ENCODE peak calls at places on chromosomes 4 and X, in four cellular contexts. C is fibroblast of villous mesenchyme, U is HCT116, K is HL-60. M is an unnamed sample.

GRCh38 chrX:69493193-69493592 is 10.9 kb upstream of the NALF2 start:
- DNase-seq in U (peak; percentile 33), C (no peak), K (peak; percentile 19), M (peak; percentile 21)

GRCh38 chr4:74453037-74453635 is 8.2 kb downstream of the AREG start:
- DNase-seq in K (no peak), U (no peak), C (no peak), M (peak; percentile 39)

GRCh38 chr4:38606587-38606905 is 57.5 kb upstream of the KLF3 start:
- DNase-seq in C (no peak), K (no peak), U (no peak), M (no peak)

GRCh38 chr4:146932111-146932510 is 13.6 kb downstream of the TTC29 start:
- DNase-seq in C (peak; percentile 40), K (no peak), U (no peak), M (no peak)

GRCh38 chr4:16591867-16592266 is 306.6 kb downstream of the LDB2 start:
- DNase-seq in U (no peak), K (no peak), C (no peak), M (peak; percentile 66)

GRCh38 chrX:49838374-49838773 is 9.3 kb downstream of the PAGE4 start:
- DNase-seq in K (peak; percentile 29), C (peak; percentile 17), U (peak; percentile 16), M (peak; percentile 27)

GRCh38 chrX:9340619-9341304 is 124.1 kb upstream of the TBL1X start:
- DNase-seq in U (no peak), K (peak; percentile 91), C (peak; percentile 76), M (peak; percentile 76)

GRCh38 chr4:25441519-25442117 is 64.6 kb downstream of the ANAPC4 start:
- DNase-seq in K (peak; percentile 43), C (peak; percentile 56), U (peak; percentile 52), M (peak; percentile 81)

GRCh38 chrX:38672646-38673045 is 111.3 kb downstream of the TSPAN7 start:
- DNase-seq in C (no peak), U (no peak), K (no peak), M (no peak)

GRCh38 chr4:167622481-167623240 is 388.4 kb upstream of the SPOCK3 start:
- DNase-seq in C (peak; percentile 28), U (peak; percentile 46), K (peak; percentile 31), M (peak; percentile 73)

GRCh38 chr4:658681-659667 is 15.1 kb downstream of the ATP5ME start:
- DNase-seq in C (no peak), K (no peak), U (no peak), M (no peak)

GRCh38 chr4:94444771-94445170 is 7.0 kb upstream of the PDLIM5 start:
- DNase-seq in U (no peak), C (no peak), K (no peak), M (no peak)

DNA sequence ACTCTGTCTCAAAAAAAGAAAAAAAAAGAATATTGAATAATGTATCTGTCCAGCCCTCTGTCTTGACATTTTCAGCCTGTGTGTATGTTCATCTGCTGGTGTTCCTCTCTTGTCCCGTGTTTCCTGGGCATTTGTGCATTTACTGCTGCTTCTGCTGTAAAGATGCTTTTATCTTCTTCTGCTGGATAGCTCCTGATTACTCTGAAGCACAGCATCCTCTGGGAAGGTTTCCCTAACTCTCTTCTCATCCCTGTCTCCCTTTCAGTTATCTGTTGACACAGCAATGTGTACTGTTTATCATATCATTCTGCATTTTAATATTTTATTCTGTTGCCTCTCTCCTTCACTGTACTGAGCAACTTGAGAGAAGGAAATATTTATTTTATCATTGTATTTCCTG is 74.2 kb upstream of the HPGD start:
- DNase-seq in K (no peak), C (no peak), U (no peak), M (no peak)
- TF ChIP-seq CTCF in K (no peak), C (no peak), U (no peak), M (no peak)

DNA sequence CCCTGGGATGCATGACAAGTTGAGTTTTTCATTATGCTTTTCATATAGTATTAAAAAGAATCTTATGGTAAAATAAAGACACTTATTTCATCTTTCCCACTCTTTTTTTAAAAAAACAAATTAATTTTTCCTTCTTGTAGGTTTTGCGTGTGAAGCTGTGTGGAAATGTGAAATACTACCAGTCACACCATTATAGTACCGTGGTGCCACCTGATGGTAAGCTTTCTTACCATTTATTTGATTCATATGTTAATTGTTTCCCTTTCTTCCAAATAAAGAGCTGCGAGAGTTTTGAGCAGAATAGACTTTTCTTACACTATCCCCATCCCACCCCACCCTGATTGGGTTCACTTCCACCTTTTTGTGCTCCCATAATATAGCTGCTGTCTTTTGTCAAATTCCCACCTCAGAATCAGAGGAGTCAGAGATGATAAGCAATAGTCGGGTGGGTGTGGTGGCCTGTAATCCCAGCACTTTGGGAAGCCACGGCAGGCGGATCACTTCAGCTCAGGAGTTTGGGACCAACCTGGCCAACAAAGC is 44.3 kb downstream of the CASP6 start:
- DNase-seq in K (no peak), C (peak; percentile 32), U (no peak), M (peak; percentile 34)
- TF ChIP-seq CTCF in K (no peak), C (peak; percentile 14), U (no peak), M (no peak)

GRCh38 chr4:150415213-150415612 is 166.7 kb upstream of the MAB21L2 start:
- DNase-seq in C (no peak), K (no peak), U (no peak), M (no peak)

DNA sequence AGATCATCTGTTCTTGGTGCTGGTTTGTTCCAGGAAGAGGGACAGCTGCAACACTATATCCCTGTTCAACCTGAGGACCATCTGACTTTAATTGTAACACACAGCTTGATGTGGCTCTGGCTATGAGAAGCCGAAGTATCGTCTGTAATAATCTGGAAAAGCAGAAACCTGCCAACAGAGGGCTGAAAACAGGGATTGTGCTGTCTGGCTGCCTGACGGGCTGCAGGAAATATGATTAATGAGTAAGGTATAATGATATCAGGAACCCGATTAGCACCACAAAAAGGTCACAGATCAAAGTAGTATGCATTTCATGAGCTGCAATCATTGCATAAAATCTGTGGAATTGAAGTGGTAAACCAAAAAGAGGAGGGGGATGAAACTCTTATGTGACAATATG is 170.4 kb upstream of the MAB21L2 start:
- DNase-seq in U (no peak), C (no peak), K (no peak), M (peak; percentile 21)
- TF ChIP-seq CTCF in U (no peak), C (no peak), K (no peak), M (peak; percentile 32)

DNA sequence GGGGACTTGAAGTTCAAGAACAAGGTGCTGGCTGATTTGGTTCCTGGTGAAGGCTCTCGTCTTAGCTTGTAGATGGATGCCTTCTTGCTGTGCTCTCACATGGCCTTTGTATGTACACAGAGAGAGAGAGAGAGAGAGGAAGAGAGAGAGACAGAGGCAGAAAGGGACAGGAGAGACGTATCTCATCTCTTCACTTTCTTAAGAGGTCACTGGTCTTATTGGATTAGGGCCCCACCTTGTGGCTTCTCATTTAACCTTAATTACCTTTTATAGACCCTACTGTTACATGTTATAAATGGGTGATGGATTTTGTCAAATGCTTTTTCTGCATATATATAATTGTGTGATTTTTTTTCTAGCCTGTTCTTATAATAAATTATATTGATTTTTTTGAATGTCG is 1444.2 kb downstream of the ADGRL3 start:
- DNase-seq in K (peak; percentile 9), U (no peak), C (no peak), M (peak; percentile 67)
- TF ChIP-seq CTCF in K (no peak), U (no peak), C (no peak), M (peak; percentile 34)

GRCh38 chr4:160180206-160180605 is 1077.3 kb downstream of the RAPGEF2 start:
- DNase-seq in K (no peak), C (no peak), U (peak; percentile 21), M (peak; percentile 0)

GRCh38 chr4:160175064-160175643 is 1072.3 kb downstream of the RAPGEF2 start:
- DNase-seq in K (no peak), C (no peak), U (peak; percentile 18), M (no peak)
- TF ChIP-seq CTCF in K (no peak), C (no peak), U (peak; percentile 12), M (no peak)

DNA sequence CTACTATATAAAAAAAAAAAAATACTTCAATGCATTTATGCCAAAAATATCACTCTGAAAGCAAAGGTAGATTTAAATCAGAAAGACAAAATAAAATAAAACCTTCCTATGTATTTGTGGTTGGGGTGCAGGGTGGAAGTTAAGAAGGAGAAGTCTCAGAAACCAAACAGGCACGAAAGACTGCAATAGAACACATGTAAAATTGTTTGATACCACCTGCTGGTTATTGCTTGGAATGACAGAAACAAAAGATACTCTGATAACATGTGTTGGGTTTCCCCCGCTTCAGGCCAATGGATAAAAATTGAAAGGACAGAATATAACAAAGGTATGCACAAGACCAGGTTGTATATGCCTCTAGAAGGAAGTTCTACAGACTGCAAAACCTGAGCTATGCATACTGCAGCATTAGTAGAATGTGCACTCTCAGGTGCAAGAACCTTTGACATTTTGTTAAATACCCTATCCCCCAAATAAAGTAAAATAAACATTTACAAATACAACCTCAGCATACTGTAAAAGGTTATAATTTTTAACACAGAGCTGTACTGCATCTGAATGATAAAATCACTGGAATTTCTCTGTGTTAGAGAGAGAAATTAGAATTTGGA is 118.8 kb downstream of the GABRA2 start:
- DNase-seq in C (peak; percentile 0), K (peak; percentile 33), U (no peak), M (peak; percentile 37)
- TF ChIP-seq CTCF in C (peak; percentile 38), K (peak; percentile 14), U (no peak), M (peak; percentile 54)

DNA sequence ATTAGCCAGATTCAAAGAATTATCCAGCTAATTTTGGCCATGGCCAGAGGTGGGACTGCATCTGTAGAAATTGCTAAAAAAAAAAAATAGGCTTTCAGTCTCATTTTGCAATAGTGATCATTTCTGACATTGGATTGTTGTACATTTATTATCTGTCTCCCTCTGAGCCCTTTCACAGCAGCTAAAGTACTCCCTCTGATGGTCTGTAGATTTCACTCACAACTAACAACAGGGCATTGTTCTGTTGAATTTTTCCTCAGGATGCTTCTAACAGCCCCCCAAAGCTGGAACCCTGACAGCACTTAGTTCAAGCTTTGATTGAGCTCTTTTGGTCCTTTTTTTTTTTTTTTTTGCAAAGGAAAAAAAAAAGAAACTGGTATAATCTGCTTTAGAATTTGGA is 406.6 kb downstream of the SMARCA1 start:
- DNase-seq in K (no peak), C (no peak), U (no peak), M (no peak)
- TF ChIP-seq CTCF in K (no peak), C (no peak), U (no peak), M (no peak)

GRCh38 chr4:173281001-173281400 is 53.2 kb downstream of the HMGB2 start:
- DNase-seq in U (no peak), K (peak; percentile 29), C (no peak), M (no peak)
- TF ChIP-seq CTCF in U (peak; percentile 21), K (no peak), C (no peak), M (no peak)

GRCh38 chrX:97691901-97692455 is 808.3 kb downstream of the RPA4 start:
- DNase-seq in U (no peak), K (no peak), C (no peak), M (peak; percentile 2)

GRCh38 chrX:97692575-97692974 is 808.9 kb downstream of the RPA4 start:
- DNase-seq in K (no peak), C (no peak), U (no peak), M (no peak)
- TF ChIP-seq CTCF in K (no peak), C (no peak), U (no peak), M (no peak)

GRCh38 chrX:31366076-31366475 is 294.2 kb upstream of the FTHL17 start:
- DNase-seq in K (no peak), U (no peak), C (no peak), M (no peak)
- TF ChIP-seq CTCF in K (no peak), U (no peak), C (no peak), M (no peak)